ENCODE peak calls at places on chromosomes 2 and 18, in four cellular contexts. R, T, P and K are unnamed samples.

GRCh38 chr2:151251012-151251411 is 10.7 kb downstream of the RBM43 start:
- DNase-seq in R (no peak), P (no peak), T (peak), K (peak)

GRCh38 chr2:190100298-190100697 is 37.8 kb upstream of the MSTN start:
- DNase-seq in P (no peak), T (no peak), R (no peak), K (no peak)

GRCh38 chr2:188975497-188976102 is 1.4 kb downstream of the COL3A1 start:
- DNase-seq in R (no peak), P (peak), T (peak), K (peak)

GRCh38 chr2:17962874-17963273 is 84.4 kb downstream of the KCNS3 start:
- DNase-seq in P (peak), T (peak), R (no peak), K (no peak)

GRCh38 chr2:30776831-30777652 is 30.2 kb downstream of the CAPN13 start:
- DNase-seq in P (no peak), T (no peak), R (peak), K (no peak)

GRCh38 chr18:3254725-3255124 is 7.1 kb downstream of the MYL12A start:
- DNase-seq in R (no peak), P (no peak), T (no peak), K (no peak)

GRCh38 chr2:157193461-157193860 is 64.0 kb upstream of the GALNT5 start:
- DNase-seq in R (no peak), T (no peak), P (no peak), K (no peak)

GRCh38 chr2:160433466-160434172 is 60.0 kb downstream of the RBMS1 start:
- DNase-seq in T (no peak), R (no peak), P (no peak), K (peak)

GRCh38 chr2:16656087-16656486 is 9.5 kb downstream of the CYRIA start:
- DNase-seq in R (no peak), P (no peak), T (peak), K (no peak)

GRCh38 chr2:182610231-182610630 is 105.8 kb upstream of the DNAJC10 start:
- DNase-seq in P (no peak), T (no peak), R (no peak), K (no peak)

GRCh38 chr2:36451512-36451911 is 95.9 kb downstream of the CRIM1 start:
- DNase-seq in P (no peak), R (no peak), T (peak), K (no peak)

GRCh38 chr2:226351711-226352110 is 447.9 kb downstream of the IRS1 start:
- DNase-seq in R (no peak), T (no peak), P (no peak), K (peak)

GRCh38 chr2:60515751-60516226 is 37.7 kb downstream of the BCL11A start:
- DNase-seq in R (no peak), P (peak), T (peak), K (peak)

GRCh38 chr18:79987566-79987965 is 797 bp downstream of the TXNL4A start:
- DNase-seq in R (no peak), P (no peak), T (peak), K (no peak)

GRCh38 chr2:119179951-119180350 is 21.4 kb upstream of the C1QL2 start:
- DNase-seq in T (no peak), R (no peak), P (no peak), K (no peak)

GRCh38 chr2:234521536-234521935 is 24.7 kb upstream of the ARL4C start:
- DNase-seq in P (no peak), R (no peak), T (no peak), K (no peak)

GRCh38 chr18:24502621-24503020 is 42.2 kb downstream of the HRH4 start:
- DNase-seq in P (no peak), R (no peak), T (no peak), K (no peak)

GRCh38 chr2:128416781-128417180 is 98.1 kb upstream of the HS6ST1 start:
- DNase-seq in R (peak), T (no peak), P (no peak), K (no peak)

GRCh38 chr2:102094917-102095316 is 47.6 kb upstream of the IL1R1 start:
- DNase-seq in P (peak), T (peak), R (no peak), K (peak)

GRCh38 chr18:72869786-72870185 is 2.0 kb upstream of the NETO1 start:
- DNase-seq in P (no peak), R (no peak), T (no peak), K (peak)
- H3K4me3 ChIP-seq in P (peak), R (no peak), T (no peak), K (no peak)

DNA sequence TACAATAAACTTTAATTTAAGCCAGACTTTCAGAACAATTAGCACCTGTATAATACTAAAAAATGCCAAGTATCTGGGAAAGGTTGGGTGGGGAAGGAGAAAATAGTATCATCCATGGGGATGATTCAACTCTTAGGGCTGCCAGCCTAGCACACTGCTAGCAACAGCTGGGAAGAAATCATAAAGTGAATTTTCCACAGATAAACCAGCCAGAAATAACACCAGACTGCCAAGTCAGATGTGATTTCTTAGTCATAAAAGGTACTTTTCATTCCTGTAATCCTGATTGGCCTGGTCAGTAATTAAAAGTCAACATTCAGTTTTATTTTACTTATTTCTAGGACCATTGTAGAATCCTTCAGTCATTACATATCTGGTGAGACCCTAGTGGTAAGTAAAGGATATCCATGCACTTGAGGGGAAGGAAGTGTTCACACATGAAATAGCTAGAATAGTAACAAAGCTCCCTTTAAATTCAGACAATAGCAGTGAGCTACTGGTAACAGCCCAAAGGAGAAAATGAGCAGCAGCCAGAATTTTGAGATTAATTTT is 59.4 kb downstream of the LIMS1 start:
- DNase-seq in R (no peak), T (peak), P (peak), K (peak)
- TF ChIP-seq CTCF in R (no peak), T (no peak), P (no peak), K (peak)

DNA sequence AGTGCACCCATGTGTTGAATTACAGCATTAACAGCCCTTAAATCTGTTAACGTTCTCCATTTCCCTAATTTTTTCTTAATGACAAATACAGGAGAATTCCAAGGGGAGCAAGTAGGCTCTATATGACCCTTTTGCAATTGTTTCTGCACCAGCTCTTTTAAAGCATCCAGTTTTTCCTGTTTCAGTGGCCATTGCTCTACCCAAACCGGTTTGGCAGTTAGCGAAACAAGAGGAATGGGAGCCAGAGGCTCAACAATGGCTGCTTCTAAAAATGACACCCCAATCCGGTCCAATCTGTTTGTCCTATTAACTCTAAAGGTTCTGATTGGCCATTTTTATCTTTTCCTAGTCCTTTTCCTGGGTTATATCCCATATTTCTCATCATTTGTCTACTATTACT is 15.1 kb upstream of the SUCLG1 start:
- DNase-seq in R (peak), T (no peak), P (no peak), K (no peak)
- H3K4me3 ChIP-seq in R (no peak), T (no peak), P (no peak), K (no peak)

GRCh38 chr2:224807153-224807964 is 91.2 kb upstream of the CCDC195 start:
- DNase-seq in P (no peak), R (no peak), T (no peak), K (no peak)
- TF ChIP-seq CTCF in P (no peak), R (no peak), T (peak), K (no peak)